ENCODE peak calls at places on chromosomes 7 and 10, in five cellular contexts. E is PC-3, R is AG09309, X is AG10803, L is endothelial cell. U is an unnamed sample.

GRCh38 chr7:138750926-138751464 is 46.8 kb upstream of the TMEM213 start:
- DNase-seq in X (no peak), L (no peak), R (no peak), E (no peak), U (no peak)

GRCh38 chr10:73956476-73957338 is 41.2 kb upstream of the VCL start:
- DNase-seq in R (no peak), L (no peak), E (peak), X (no peak), U (peak)

GRCh38 chr10:121710207-121710606 is 112.0 kb upstream of the FGFR2 start:
- DNase-seq in X (no peak), L (no peak), E (no peak), R (no peak), U (no peak)

GRCh38 chr10:73810735-73811465 is 498 bp downstream of the NDST2 start:
- DNase-seq in E (peak), L (peak), R (no peak), X (peak), U (peak)

GRCh38 chr7:95454438-95454837 is 19.6 kb upstream of the PON2 start:
- DNase-seq in R (no peak), E (no peak), X (no peak), L (no peak), U (no peak)

GRCh38 chr7:44324204-44325126 is 929 bp downstream of the CAMK2B start:
- DNase-seq in R (no peak), E (no peak), X (no peak), L (no peak), U (no peak)

GRCh38 chr10:54985732-54986131 is 184.7 kb upstream of the PCDH15 start:
- DNase-seq in R (no peak), L (no peak), E (peak), X (peak), U (no peak)

GRCh38 chr10:57905866-57906265 is 361.8 kb downstream of the IPMK start:
- DNase-seq in X (no peak), L (no peak), E (no peak), R (no peak), U (no peak)

GRCh38 chr10:48363617-48364355 is 57.3 kb downstream of the MAPK8 start:
- DNase-seq in R (peak), E (peak), X (peak), L (peak), U (peak)

GRCh38 chr7:128427289-128427891 is 17.6 kb upstream of the IMPDH1 start:
- DNase-seq in X (peak), L (peak), E (peak), R (no peak), U (peak)
- TF ChIP-seq CTCF in X (peak), L (peak), E (peak), R (peak), U (peak)

GRCh38 chr10:77377678-77378352 is 259.8 kb downstream of the KCNMA1 start:
- DNase-seq in X (no peak), L (no peak), E (peak), R (no peak), U (no peak)
- TF ChIP-seq CTCF in X (no peak), L (no peak), E (peak), R (no peak), U (no peak)

GRCh38 chr7:103887853-103888602 is 101.4 kb downstream of the RELN start:
- DNase-seq in E (peak), L (no peak), X (no peak), R (no peak), U (no peak)
- TF ChIP-seq CTCF in E (no peak), L (no peak), X (no peak), R (no peak), U (no peak)

GRCh38 chr7:104552102-104552501 is 223.7 kb downstream of the LHFPL3 start:
- DNase-seq in L (peak), R (no peak), E (peak), X (peak), U (peak)

GRCh38 chr7:104551226-104551625 is 222.8 kb downstream of the LHFPL3 start:
- DNase-seq in L (no peak), R (no peak), X (no peak), E (no peak), U (no peak)

GRCh38 chr7:104550362-104550761 is 222.0 kb downstream of the LHFPL3 start:
- DNase-seq in X (peak), E (peak), L (no peak), R (no peak), U (peak)

GRCh38 chr7:104553074-104553473 is 224.7 kb downstream of the LHFPL3 start:
- DNase-seq in X (no peak), R (no peak), E (no peak), L (no peak), U (no peak)

DNA sequence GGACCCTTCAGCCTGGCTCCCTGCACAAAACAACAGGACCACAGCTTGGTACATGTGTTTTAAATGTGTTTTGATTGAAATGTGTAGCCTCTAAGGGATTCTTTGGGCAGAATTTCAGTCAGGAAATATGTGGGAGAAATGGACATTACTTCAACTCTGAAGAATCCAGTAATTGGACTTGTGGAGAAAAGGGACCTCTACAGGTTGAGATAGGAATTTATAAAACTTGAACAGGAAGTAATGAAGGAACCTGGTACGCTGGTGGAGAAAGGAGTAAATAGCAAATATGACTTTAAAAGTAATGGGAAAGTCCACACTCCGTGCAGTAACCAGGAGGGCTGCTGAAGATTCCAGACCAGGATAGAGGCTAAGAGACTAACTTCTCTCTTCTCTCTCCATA is 220.5 kb downstream of the LHFPL3 start:
- DNase-seq in L (no peak), E (peak), X (no peak), R (no peak), U (no peak)
- TF ChIP-seq CTCF in L (peak), E (peak), X (no peak), R (no peak), U (no peak)

GRCh38 chr7:18434171-18434570 is 61.4 kb upstream of the HDAC9 start:
- DNase-seq in X (no peak), R (no peak), L (no peak), E (no peak), U (no peak)
- TF ChIP-seq CTCF in X (no peak), R (no peak), L (no peak), E (no peak), U (no peak)

U was measured in foreskin fibroblast.